ENCODE peak calls at places on chromosome 15, in six cellular contexts. One of them, this sample, is unnamed.

GRCh38 chr15:64961013-64961412 is 28.7 kb downstream of the SPG21 start:
- DNase-seq in Peyer's patch: no peak
- DNase-seq in psoas muscle: no peak
- DNase-seq in foreskin fibroblast: no peak
- DNase-seq in CD8-positive, alpha-beta T cell: no peak
- DNase-seq in HL-60: no peak
- DNase-seq in this sample: no peak

GRCh38 chr15:101008158-101009139 is 89.3 kb downstream of the LRRK1 start:
- DNase-seq in Peyer's patch: peak
- DNase-seq in HL-60: peak
- DNase-seq in foreskin fibroblast: no peak
- DNase-seq in CD8-positive, alpha-beta T cell: peak
- DNase-seq in psoas muscle: peak
- DNase-seq in this sample: no peak

GRCh38 chr15:56261854-56262509 is 18.3 kb upstream of the RFX7 start:
- DNase-seq in Peyer's patch: no peak
- DNase-seq in foreskin fibroblast: no peak
- DNase-seq in HL-60: no peak
- DNase-seq in psoas muscle: no peak
- DNase-seq in CD8-positive, alpha-beta T cell: no peak
- DNase-seq in this sample: no peak

GRCh38 chr15:72155021-72155621 is 36.9 kb downstream of the SENP8 start:
- DNase-seq in HL-60: no peak
- DNase-seq in psoas muscle: peak
- DNase-seq in CD8-positive, alpha-beta T cell: no peak
- DNase-seq in foreskin fibroblast: peak
- DNase-seq in Peyer's patch: no peak
- DNase-seq in this sample: peak

GRCh38 chr15:92693922-92694331 is 38.4 kb upstream of the FAM174B start:
- DNase-seq in foreskin fibroblast: no peak
- DNase-seq in psoas muscle: no peak
- DNase-seq in Peyer's patch: no peak
- DNase-seq in CD8-positive, alpha-beta T cell: no peak
- DNase-seq in HL-60: no peak
- DNase-seq in this sample: no peak

GRCh38 chr15:49712846-49713450 is 92.1 kb downstream of the DTWD1 start:
- DNase-seq in psoas muscle: no peak
- DNase-seq in CD8-positive, alpha-beta T cell: no peak
- DNase-seq in Peyer's patch: no peak
- DNase-seq in HL-60: no peak
- DNase-seq in foreskin fibroblast: no peak
- DNase-seq in this sample: no peak

GRCh38 chr15:33067456-33067855 is 127.1 kb downstream of the FMN1 start:
- DNase-seq in Peyer's patch: no peak
- DNase-seq in HL-60: no peak
- DNase-seq in foreskin fibroblast: peak
- DNase-seq in psoas muscle: no peak
- DNase-seq in CD8-positive, alpha-beta T cell: no peak
- DNase-seq in this sample: no peak

GRCh38 chr15:99442268-99442897 is 123.4 kb upstream of the MEF2A start:
- DNase-seq in HL-60: no peak
- DNase-seq in Peyer's patch: peak
- DNase-seq in CD8-positive, alpha-beta T cell: no peak
- DNase-seq in foreskin fibroblast: peak
- DNase-seq in psoas muscle: peak
- DNase-seq in this sample: peak

GRCh38 chr15:82297546-82297945 is 34.9 kb downstream of the SAXO2 start:
- DNase-seq in psoas muscle: no peak
- DNase-seq in CD8-positive, alpha-beta T cell: no peak
- DNase-seq in HL-60: no peak
- DNase-seq in foreskin fibroblast: no peak
- DNase-seq in Peyer's patch: no peak
- DNase-seq in this sample: no peak

GRCh38 chr15:99421172-99421656 is 144.6 kb upstream of the MEF2A start:
- DNase-seq in CD8-positive, alpha-beta T cell: peak
- DNase-seq in foreskin fibroblast: no peak
- DNase-seq in HL-60: no peak
- DNase-seq in psoas muscle: no peak
- DNase-seq in Peyer's patch: no peak
- DNase-seq in this sample: no peak

GRCh38 chr15:68389936-68390790 is 41.8 kb downstream of the ITGA11 start:
- DNase-seq in HL-60: no peak
- DNase-seq in psoas muscle: no peak
- DNase-seq in Peyer's patch: no peak
- DNase-seq in foreskin fibroblast: peak
- DNase-seq in CD8-positive, alpha-beta T cell: no peak
- DNase-seq in this sample: no peak

GRCh38 chr15:62726461-62726860 is 316.1 kb upstream of the TPM1 start:
- DNase-seq in Peyer's patch: no peak
- DNase-seq in CD8-positive, alpha-beta T cell: no peak
- DNase-seq in HL-60: no peak
- DNase-seq in foreskin fibroblast: no peak
- DNase-seq in psoas muscle: no peak
- DNase-seq in this sample: no peak

DNA sequence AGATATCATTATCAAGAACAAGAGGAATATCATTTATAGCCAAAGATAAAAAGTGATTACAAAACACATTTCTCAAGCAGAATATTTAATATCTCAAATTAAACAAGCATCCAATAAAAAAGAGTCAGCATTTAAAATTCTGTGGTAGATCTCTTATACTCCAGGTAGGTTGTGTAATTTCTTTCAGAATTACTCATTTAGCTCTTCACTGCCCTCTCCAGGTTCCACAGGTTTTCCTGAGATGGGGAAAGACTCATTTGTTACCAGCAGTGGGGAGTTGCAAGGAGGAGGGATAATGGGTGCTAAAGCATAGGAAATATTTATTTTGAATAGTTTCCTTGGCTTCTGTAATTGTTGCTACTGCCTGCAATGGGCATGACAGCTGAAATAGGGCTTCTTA is 83.1 kb upstream of the RASGRP1 start:
- DNase-seq in Peyer's patch: no peak
- DNase-seq in HL-60: no peak
- DNase-seq in psoas muscle: no peak
- DNase-seq in CD8-positive, alpha-beta T cell: no peak
- DNase-seq in foreskin fibroblast: no peak
- DNase-seq in this sample: no peak
- TF ChIP-seq CTCF in Peyer's patch: peak
- TF ChIP-seq CTCF in HL-60: no peak
- TF ChIP-seq CTCF in psoas muscle: no peak
- TF ChIP-seq CTCF in CD8-positive, alpha-beta T cell: no peak
- TF ChIP-seq CTCF in foreskin fibroblast: peak
- TF ChIP-seq CTCF in this sample: peak

DNA sequence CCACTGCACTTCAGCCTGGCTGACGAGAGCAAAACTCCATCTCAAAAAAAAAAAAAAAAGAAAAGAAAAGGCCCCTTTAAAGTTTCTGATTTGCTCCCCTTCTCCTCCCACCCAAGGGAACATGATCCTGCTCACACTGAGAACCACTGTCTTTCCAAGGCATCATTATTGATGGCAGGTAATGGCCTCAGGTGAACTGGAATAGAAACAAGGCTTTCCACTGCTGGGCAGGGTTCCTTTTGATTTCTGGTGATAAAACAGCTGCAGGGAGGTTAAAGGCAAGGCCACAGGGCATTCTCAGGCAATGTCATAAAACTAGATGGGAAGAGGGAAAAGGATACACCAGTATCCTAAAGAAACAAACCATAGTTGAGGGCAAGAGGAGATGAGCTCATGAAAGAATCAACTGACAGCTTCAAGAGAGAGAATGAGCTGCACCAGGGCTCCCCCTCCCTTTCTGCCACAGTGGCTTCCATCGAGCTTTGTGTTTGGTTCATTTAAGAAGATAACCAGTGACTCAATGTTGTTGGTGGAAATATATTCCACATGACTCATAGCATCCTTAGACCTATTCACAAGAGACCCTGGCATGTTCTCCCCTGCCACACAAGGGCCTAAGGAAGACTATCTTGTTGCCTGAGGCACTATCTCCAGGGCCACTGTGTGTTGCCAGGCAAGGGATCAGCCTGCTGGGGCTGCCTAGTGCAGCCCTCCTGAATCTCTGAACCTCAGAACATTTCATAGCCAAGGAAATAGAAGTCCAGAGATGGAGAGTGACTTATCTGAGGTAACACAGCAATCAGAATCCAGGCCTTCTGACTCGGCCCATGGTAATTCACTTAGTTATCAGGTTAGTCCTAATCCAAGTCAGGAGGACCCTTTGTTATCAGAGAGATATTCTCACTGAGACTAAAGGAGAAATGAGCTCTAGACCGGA is 86.5 kb downstream of the WDR76 start:
- DNase-seq in psoas muscle: no peak
- DNase-seq in HL-60: no peak
- DNase-seq in foreskin fibroblast: peak
- DNase-seq in CD8-positive, alpha-beta T cell: no peak
- DNase-seq in Peyer's patch: no peak
- DNase-seq in this sample: peak
- TF ChIP-seq CTCF in psoas muscle: no peak
- TF ChIP-seq CTCF in HL-60: no peak
- TF ChIP-seq CTCF in foreskin fibroblast: no peak
- TF ChIP-seq CTCF in CD8-positive, alpha-beta T cell: no peak
- TF ChIP-seq CTCF in Peyer's patch: no peak
- TF ChIP-seq CTCF in this sample: no peak

GRCh38 chr15:90598679-90599078 is 69.0 kb downstream of the CRTC3 start:
- DNase-seq in foreskin fibroblast: no peak
- DNase-seq in Peyer's patch: no peak
- DNase-seq in HL-60: no peak
- DNase-seq in CD8-positive, alpha-beta T cell: no peak
- DNase-seq in psoas muscle: no peak
- DNase-seq in this sample: no peak

GRCh38 chr15:90597477-90598052 is 67.8 kb downstream of the CRTC3 start:
- DNase-seq in psoas muscle: no peak
- DNase-seq in HL-60: no peak
- DNase-seq in Peyer's patch: no peak
- DNase-seq in foreskin fibroblast: no peak
- DNase-seq in CD8-positive, alpha-beta T cell: no peak
- DNase-seq in this sample: no peak

GRCh38 chr15:90599639-90600038 is 69.9 kb downstream of the CRTC3 start:
- DNase-seq in Peyer's patch: no peak
- DNase-seq in foreskin fibroblast: no peak
- DNase-seq in HL-60: no peak
- DNase-seq in CD8-positive, alpha-beta T cell: no peak
- DNase-seq in psoas muscle: no peak
- DNase-seq in this sample: no peak

GRCh38 chr15:90598053-90598577 is 68.4 kb downstream of the CRTC3 start:
- DNase-seq in psoas muscle: peak
- DNase-seq in CD8-positive, alpha-beta T cell: no peak
- DNase-seq in foreskin fibroblast: no peak
- DNase-seq in Peyer's patch: peak
- DNase-seq in HL-60: no peak
- DNase-seq in this sample: no peak

GRCh38 chr15:90599116-90599515 is 69.4 kb downstream of the CRTC3 start:
- DNase-seq in HL-60: no peak
- DNase-seq in Peyer's patch: no peak
- DNase-seq in psoas muscle: no peak
- DNase-seq in foreskin fibroblast: no peak
- DNase-seq in CD8-positive, alpha-beta T cell: no peak
- DNase-seq in this sample: no peak
- TF ChIP-seq CTCF in HL-60: no peak
- TF ChIP-seq CTCF in Peyer's patch: no peak
- TF ChIP-seq CTCF in psoas muscle: no peak
- TF ChIP-seq CTCF in foreskin fibroblast: no peak
- TF ChIP-seq CTCF in CD8-positive, alpha-beta T cell: no peak
- TF ChIP-seq CTCF in this sample: no peak

GRCh38 chr15:28190391-28191174 is 91.5 kb upstream of the OCA2 start:
- DNase-seq in HL-60: no peak
- DNase-seq in Peyer's patch: no peak
- DNase-seq in psoas muscle: no peak
- DNase-seq in foreskin fibroblast: no peak
- DNase-seq in CD8-positive, alpha-beta T cell: no peak
- DNase-seq in this sample: no peak

GRCh38 chr15:28192772-28193171 is 93.7 kb upstream of the OCA2 start:
- DNase-seq in CD8-positive, alpha-beta T cell: no peak
- DNase-seq in HL-60: no peak
- DNase-seq in foreskin fibroblast: no peak
- DNase-seq in Peyer's patch: no peak
- DNase-seq in psoas muscle: no peak
- DNase-seq in this sample: no peak

GRCh38 chr15:28191832-28192231 is 92.7 kb upstream of the OCA2 start:
- DNase-seq in CD8-positive, alpha-beta T cell: no peak
- DNase-seq in foreskin fibroblast: peak
- DNase-seq in HL-60: no peak
- DNase-seq in psoas muscle: peak
- DNase-seq in Peyer's patch: no peak
- DNase-seq in this sample: peak
- TF ChIP-seq CTCF in CD8-positive, alpha-beta T cell: no peak
- TF ChIP-seq CTCF in foreskin fibroblast: peak
- TF ChIP-seq CTCF in HL-60: no peak
- TF ChIP-seq CTCF in psoas muscle: peak
- TF ChIP-seq CTCF in Peyer's patch: no peak
- TF ChIP-seq CTCF in this sample: peak

GRCh38 chr15:73237910-73238309 is 130.8 kb downstream of the HCN4 start:
- DNase-seq in CD8-positive, alpha-beta T cell: no peak
- DNase-seq in foreskin fibroblast: no peak
- DNase-seq in HL-60: no peak
- DNase-seq in psoas muscle: no peak
- DNase-seq in Peyer's patch: no peak
- DNase-seq in this sample: no peak

GRCh38 chr15:73240864-73241499 is 127.8 kb downstream of the HCN4 start:
- DNase-seq in Peyer's patch: peak
- DNase-seq in psoas muscle: peak
- DNase-seq in foreskin fibroblast: peak
- DNase-seq in CD8-positive, alpha-beta T cell: peak
- DNase-seq in HL-60: no peak
- DNase-seq in this sample: peak

GRCh38 chr15:73244333-73244732 is 124.4 kb downstream of the HCN4 start:
- DNase-seq in psoas muscle: no peak
- DNase-seq in HL-60: no peak
- DNase-seq in Peyer's patch: no peak
- DNase-seq in CD8-positive, alpha-beta T cell: no peak
- DNase-seq in foreskin fibroblast: no peak
- DNase-seq in this sample: no peak

DNA sequence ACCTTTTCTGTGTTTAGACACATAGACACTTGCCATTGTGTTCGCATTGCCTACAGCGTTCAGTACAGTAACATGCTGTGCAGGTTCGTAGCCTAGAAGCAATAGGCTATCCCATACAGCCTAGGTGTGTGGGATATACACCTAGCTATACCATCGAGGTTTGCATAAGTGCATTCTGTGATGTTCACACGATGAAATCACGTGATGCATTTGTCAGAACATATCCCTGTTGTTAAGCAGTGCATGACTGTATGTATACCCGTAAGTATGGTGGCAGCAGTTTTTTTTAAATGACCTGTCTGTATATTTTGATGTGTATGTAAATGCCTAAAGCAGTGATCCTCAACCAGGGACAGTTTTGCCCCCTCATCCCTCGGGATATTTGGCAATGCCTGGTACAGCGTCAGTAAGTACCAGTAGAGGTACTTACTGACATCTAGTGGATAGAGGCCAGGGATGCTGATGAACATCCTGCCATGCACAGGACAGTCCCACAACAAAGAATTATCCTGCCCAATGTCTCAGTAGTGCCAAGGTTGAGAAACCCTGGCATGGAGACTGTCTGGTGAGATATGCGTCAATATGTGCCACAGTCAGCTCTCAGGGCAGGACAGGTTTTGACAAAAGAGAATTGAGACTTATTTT is 129.1 kb downstream of the HCN4 start:
- DNase-seq in CD8-positive, alpha-beta T cell: no peak
- DNase-seq in Peyer's patch: no peak
- DNase-seq in psoas muscle: no peak
- DNase-seq in HL-60: no peak
- DNase-seq in foreskin fibroblast: no peak
- DNase-seq in this sample: no peak
- TF ChIP-seq CTCF in CD8-positive, alpha-beta T cell: no peak
- TF ChIP-seq CTCF in Peyer's patch: no peak
- TF ChIP-seq CTCF in psoas muscle: peak
- TF ChIP-seq CTCF in HL-60: no peak
- TF ChIP-seq CTCF in foreskin fibroblast: peak
- TF ChIP-seq CTCF in this sample: peak

GRCh38 chr15:83436513-83437158 is 10.5 kb upstream of the SH3GL3 start:
- DNase-seq in HL-60: no peak
- DNase-seq in Peyer's patch: no peak
- DNase-seq in CD8-positive, alpha-beta T cell: no peak
- DNase-seq in foreskin fibroblast: peak
- DNase-seq in psoas muscle: no peak
- DNase-seq in this sample: peak
- TF ChIP-seq CTCF in HL-60: no peak
- TF ChIP-seq CTCF in Peyer's patch: no peak
- TF ChIP-seq CTCF in CD8-positive, alpha-beta T cell: no peak
- TF ChIP-seq CTCF in foreskin fibroblast: peak
- TF ChIP-seq CTCF in psoas muscle: no peak
- TF ChIP-seq CTCF in this sample: peak